ENCODE peak calls at places on chromosomes 7 and 10, in nine cellular contexts. D is sigmoid colon, I is right lobe of liver, E is NB4, W is endothelial cell, M is LNCaP clone FGC, V is RWPE1, P is spleen, L is prostate gland. X is an unnamed sample.

GRCh38 chr10:30228638-30229037 is 120.4 kb downstream of the MTPAP start:
- DNase-seq in V (no peak), E (peak; percentile 32), W (no peak), M (no peak), D (no peak), P (no peak), I (no peak), L (no peak), X (no peak)

GRCh38 chr7:151113344-151114150 is 27.3 kb downstream of the AGAP3 start:
- DNase-seq in P (no peak), V (peak; percentile 69), I (no peak), M (peak; percentile 92), W (no peak), L (peak; percentile 86), D (no peak), E (no peak), X (no peak)

GRCh38 chr7:16982640-16983103 is 100.9 kb upstream of the AGR3 start:
- DNase-seq in V (peak; percentile 29), E (peak; percentile 71), D (no peak), L (no peak), P (no peak), I (no peak), W (no peak), M (peak; percentile 35), X (peak; percentile 19)

GRCh38 chr10:78664929-78665525 is 403.7 kb upstream of the ZMIZ1 start:
- DNase-seq in I (no peak), W (no peak), V (no peak), E (peak; percentile 55), M (peak; percentile 10), D (no peak), L (no peak), P (no peak), X (peak; percentile 19)

GRCh38 chr7:95011156-95011928 is 103.9 kb downstream of the PPP1R9A start:
- DNase-seq in L (no peak), W (no peak), V (peak; percentile 11), D (no peak), P (no peak), E (no peak), M (no peak), I (no peak), X (no peak)

GRCh38 chr7:85094046-85094720 is 92.7 kb downstream of the SEMA3D start:
- DNase-seq in P (no peak), L (no peak), I (no peak), V (no peak), M (no peak), E (no peak), D (peak; percentile 60), W (no peak), X (no peak)

GRCh38 chr7:32890553-32891045 is 961 bp downstream of the KBTBD2 start:
- DNase-seq in E (peak; percentile 77), P (no peak), W (no peak), M (no peak), D (no peak), V (peak; percentile 48), L (peak; percentile 53), I (no peak), X (peak; percentile 61)

GRCh38 chr7:80428161-80429054 is 83.5 kb downstream of the GNAT3 start:
- DNase-seq in W (peak; percentile 22), E (peak; percentile 82), P (no peak), I (no peak), L (peak; percentile 24), M (peak; percentile 71), V (peak; percentile 43), D (no peak), X (peak; percentile 23)

GRCh38 chr7:28298870-28299484 is 113.3 kb upstream of the CREB5 start:
- DNase-seq in L (peak; percentile 38), M (peak; percentile 30), V (peak; percentile 64), E (peak; percentile 42), P (no peak), I (no peak), D (no peak), W (peak; percentile 52), X (no peak)

GRCh38 chr7:108415821-108416536 is 40.3 kb downstream of the NRCAM start:
- DNase-seq in D (no peak), M (no peak), V (peak; percentile 12), L (no peak), I (no peak), P (no peak), E (peak; percentile 80), W (no peak), X (peak; percentile 53)

GRCh38 chr10:14353291-14353913 is 22.7 kb upstream of the FRMD4A start:
- DNase-seq in E (no peak), L (no peak), V (no peak), M (no peak), W (no peak), I (no peak), P (no peak), D (no peak), X (no peak)

GRCh38 chr10:121154310-121154709 is 303.1 kb downstream of the WDR11 start:
- DNase-seq in L (no peak), W (no peak), E (no peak), M (no peak), V (no peak), D (no peak), P (no peak), I (no peak), X (no peak)

GRCh38 chr10:116385994-116386809 is 41.4 kb upstream of the PNLIPRP3 start:
- DNase-seq in I (no peak), P (no peak), E (peak; percentile 38), W (peak; percentile 25), M (no peak), V (peak; percentile 16), D (no peak), L (no peak), X (no peak)

GRCh38 chr7:31102151-31102972 is 50.3 kb downstream of the ADCYAP1R1 start:
- DNase-seq in I (no peak), V (no peak), L (no peak), P (peak; percentile 73), W (no peak), E (no peak), M (no peak), D (no peak), X (no peak)

GRCh38 chr10:52908483-52908882 is 135.9 kb upstream of the MBL2 start:
- DNase-seq in W (no peak), E (no peak), I (no peak), L (no peak), P (no peak), M (no peak), D (no peak), V (no peak), X (no peak)

GRCh38 chr10:86388119-86388704 is 21.6 kb upstream of the GRID1 start:
- DNase-seq in I (no peak), E (no peak), P (no peak), W (no peak), V (no peak), M (no peak), D (peak; percentile 49), L (no peak), X (peak; percentile 3)

GRCh38 chr7:30778246-30779025 is 7.2 kb downstream of the MINDY4 start:
- DNase-seq in M (peak; percentile 91), E (no peak), P (no peak), V (no peak), I (no peak), W (no peak), D (no peak), L (peak; percentile 36), X (no peak)

GRCh38 chr7:131007439-131008330 is 273.7 kb upstream of the KLF14 start:
- DNase-seq in I (peak; percentile 48), P (peak; percentile 84), M (peak; percentile 88), E (peak; percentile 76), V (peak; percentile 50), D (peak; percentile 78), W (peak; percentile 13), L (peak; percentile 87), X (peak; percentile 40)

GRCh38 chr10:30463944-30464451 is 30.0 kb downstream of the MAP3K8 start:
- DNase-seq in V (no peak), I (no peak), W (no peak), L (no peak), D (no peak), M (no peak), P (no peak), E (no peak), X (no peak)

GRCh38 chr7:84102213-84102612 is 92.4 kb downstream of the SEMA3A start:
- DNase-seq in P (no peak), M (no peak), L (no peak), E (no peak), I (no peak), V (no peak), D (no peak), W (no peak), X (no peak)

GRCh38 chr7:2154121-2154520 is 78.6 kb downstream of the MAD1L1 start:
- DNase-seq in W (no peak), P (no peak), L (no peak), D (peak; percentile 4), I (no peak), V (no peak), E (no peak), M (no peak), X (no peak)

GRCh38 chr10:43255644-43256431 is 11.0 kb downstream of the RASGEF1A start:
- DNase-seq in P (peak; percentile 77), W (peak; percentile 63), L (no peak), D (no peak), I (peak; percentile 17), M (no peak), E (peak; percentile 64), V (no peak), X (peak; percentile 79)

GRCh38 chr7:112665709-112666108 is 124.5 kb downstream of the TMEM168 start:
- DNase-seq in V (no peak), D (no peak), L (no peak), W (no peak), E (peak; percentile 8), M (no peak), I (no peak), P (no peak), X (no peak)
- TF ChIP-seq CTCF in V (peak; percentile 33), D (no peak), L (no peak), W (no peak), E (no peak), M (peak; percentile 44), I (peak; percentile 8), P (no peak), X (no peak)

GRCh38 chr7:43864126-43864525 is 5.2 kb downstream of the MRPS24 start:
- DNase-seq in L (no peak), M (no peak), V (no peak), E (no peak), P (peak; percentile 43), D (no peak), W (no peak), I (no peak), X (no peak)
- TF ChIP-seq CTCF in L (no peak), M (no peak), V (no peak), E (no peak), P (no peak), D (no peak), W (no peak), I (no peak), X (no peak)

DNA sequence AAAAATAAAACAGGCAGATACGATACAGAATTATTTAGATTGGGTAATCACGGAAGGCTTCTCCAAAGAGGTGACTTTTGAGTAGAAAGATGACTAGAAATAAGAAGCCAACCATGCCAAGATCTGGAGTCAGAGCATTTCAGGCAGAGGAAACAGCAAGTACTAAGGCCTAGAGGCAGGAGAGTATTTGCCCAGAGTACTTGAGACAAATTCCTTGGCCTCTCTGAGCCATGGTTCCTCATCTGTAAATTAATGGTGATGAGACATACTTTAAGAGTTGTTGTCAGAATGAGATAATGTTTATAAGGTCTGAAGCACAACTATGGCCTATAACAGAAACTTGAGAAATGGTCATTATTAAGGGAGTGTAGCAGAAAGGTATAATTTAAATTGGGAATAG is 15.8 kb upstream of the GPR37 start:
- DNase-seq in L (no peak), E (no peak), M (no peak), D (no peak), P (no peak), I (no peak), V (no peak), W (no peak), X (no peak)
- TF ChIP-seq CTCF in L (no peak), E (no peak), M (no peak), D (no peak), P (no peak), I (no peak), V (no peak), W (no peak), X (no peak)

GRCh38 chr10:5666324-5667220 is at the start of gene ASB13:
- DNase-seq in E (peak; percentile 73), L (peak; percentile 52), P (peak; percentile 89), D (peak; percentile 82), M (peak; percentile 13), V (peak; percentile 53), I (peak; percentile 85), W (peak; percentile 57), X (peak; percentile 68)
- TF ChIP-seq CTCF in E (no peak), L (no peak), P (no peak), D (no peak), M (no peak), V (no peak), I (no peak), W (no peak), X (no peak)